ENCODE peak calls at places on chromosomes 4 and X, in five cellular contexts. One of them, this sample, is unnamed.

GRCh38 chr4:4599886-4600285 is 58.0 kb upstream of the STX18 start:
- DNase-seq in NCI-H1092: peak
- DNase-seq in GM13976: no peak
- DNase-seq in stimulated activated CD8-positive, alpha-beta memory T cell treated with anti-CD3 and anti-CD28 coated beads, Interleukin-15, amount 100 ng/mL, for 24 hours: no peak
- DNase-seq in AG04450: no peak
- DNase-seq in this sample: no peak

GRCh38 chr4:165410214-165410613 is 31.4 kb downstream of the CPE start:
- DNase-seq in NCI-H1092: no peak
- DNase-seq in GM13976: no peak
- DNase-seq in stimulated activated CD8-positive, alpha-beta memory T cell treated with anti-CD3 and anti-CD28 coated beads, Interleukin-15, amount 100 ng/mL, for 24 hours: no peak
- DNase-seq in AG04450: no peak
- DNase-seq in this sample: no peak

GRCh38 chrX:21745756-21746155 is 12.2 kb downstream of the SMPX start:
- DNase-seq in NCI-H1092: no peak
- DNase-seq in GM13976: peak
- DNase-seq in stimulated activated CD8-positive, alpha-beta memory T cell treated with anti-CD3 and anti-CD28 coated beads, Interleukin-15, amount 100 ng/mL, for 24 hours: no peak
- DNase-seq in AG04450: no peak
- DNase-seq in this sample: peak

GRCh38 chrX:154384284-154384892 is 5.3 kb downstream of the EMD start:
- DNase-seq in NCI-H1092: no peak
- DNase-seq in GM13976: no peak
- DNase-seq in stimulated activated CD8-positive, alpha-beta memory T cell treated with anti-CD3 and anti-CD28 coated beads, Interleukin-15, amount 100 ng/mL, for 24 hours: no peak
- DNase-seq in AG04450: no peak
- DNase-seq in this sample: no peak

GRCh38 chr4:38381788-38382187 is 282.2 kb upstream of the KLF3 start:
- DNase-seq in NCI-H1092: no peak
- DNase-seq in GM13976: no peak
- DNase-seq in stimulated activated CD8-positive, alpha-beta memory T cell treated with anti-CD3 and anti-CD28 coated beads, Interleukin-15, amount 100 ng/mL, for 24 hours: no peak
- DNase-seq in AG04450: no peak
- DNase-seq in this sample: no peak

GRCh38 chrX:40104649-40105015 is 6.9 kb upstream of the BCOR start:
- DNase-seq in NCI-H1092: no peak
- DNase-seq in GM13976: peak
- DNase-seq in stimulated activated CD8-positive, alpha-beta memory T cell treated with anti-CD3 and anti-CD28 coated beads, Interleukin-15, amount 100 ng/mL, for 24 hours: no peak
- DNase-seq in AG04450: no peak
- DNase-seq in this sample: no peak

GRCh38 chrX:153993978-153994377 is 21.4 kb downstream of the TMEM187 start:
- DNase-seq in NCI-H1092: no peak
- DNase-seq in GM13976: no peak
- DNase-seq in stimulated activated CD8-positive, alpha-beta memory T cell treated with anti-CD3 and anti-CD28 coated beads, Interleukin-15, amount 100 ng/mL, for 24 hours: no peak
- DNase-seq in AG04450: no peak
- DNase-seq in this sample: no peak

GRCh38 chr4:81490761-81491160 is 19.1 kb upstream of the RASGEF1B start:
- DNase-seq in NCI-H1092: no peak
- DNase-seq in GM13976: no peak
- DNase-seq in stimulated activated CD8-positive, alpha-beta memory T cell treated with anti-CD3 and anti-CD28 coated beads, Interleukin-15, amount 100 ng/mL, for 24 hours: no peak
- DNase-seq in AG04450: no peak
- DNase-seq in this sample: no peak

GRCh38 chrX:118974908-118975671 is 672 bp downstream of the LONRF3 start:
- DNase-seq in NCI-H1092: no peak
- DNase-seq in GM13976: peak
- DNase-seq in stimulated activated CD8-positive, alpha-beta memory T cell treated with anti-CD3 and anti-CD28 coated beads, Interleukin-15, amount 100 ng/mL, for 24 hours: peak
- DNase-seq in AG04450: no peak
- DNase-seq in this sample: peak

GRCh38 chr4:137536789-137537561 is 4.7 kb upstream of the PCDH18 start:
- DNase-seq in NCI-H1092: no peak
- DNase-seq in GM13976: no peak
- DNase-seq in stimulated activated CD8-positive, alpha-beta memory T cell treated with anti-CD3 and anti-CD28 coated beads, Interleukin-15, amount 100 ng/mL, for 24 hours: no peak
- DNase-seq in AG04450: no peak
- DNase-seq in this sample: no peak

GRCh38 chrX:106243376-106243775 is 75.3 kb downstream of the PWWP3B start:
- DNase-seq in NCI-H1092: no peak
- DNase-seq in GM13976: no peak
- DNase-seq in stimulated activated CD8-positive, alpha-beta memory T cell treated with anti-CD3 and anti-CD28 coated beads, Interleukin-15, amount 100 ng/mL, for 24 hours: no peak
- DNase-seq in AG04450: no peak
- DNase-seq in this sample: no peak

GRCh38 chr4:57550143-57550542 is 440.0 kb upstream of the IGFBP7 start:
- DNase-seq in NCI-H1092: peak
- DNase-seq in GM13976: no peak
- DNase-seq in stimulated activated CD8-positive, alpha-beta memory T cell treated with anti-CD3 and anti-CD28 coated beads, Interleukin-15, amount 100 ng/mL, for 24 hours: no peak
- DNase-seq in AG04450: no peak
- DNase-seq in this sample: no peak